ENCODE peak calls at places on chromosomes 11 and 22, in nine cellular contexts. One of them, this sample, is unnamed.

GRCh38 chr11:112177610-112178009 is 2.3 kb downstream of the BCO2 start:
- DNase-seq in naive thymus-derived CD4-positive, alpha-beta T cell: no peak
- DNase-seq in endothelial cell of umbilical vein: no peak
- DNase-seq in PC-9: no peak
- DNase-seq in CD8-positive, alpha-beta memory T cell: no peak
- DNase-seq in lower lobe of right lung: no peak
- DNase-seq in keratinocyte: no peak
- DNase-seq in tibial artery: no peak
- DNase-seq in DND-41: no peak
- DNase-seq in this sample: no peak

GRCh38 chr22:37636949-37637273 is 2.6 kb upstream of the SH3BP1 start:
- DNase-seq in naive thymus-derived CD4-positive, alpha-beta T cell: no peak
- DNase-seq in endothelial cell of umbilical vein: no peak
- DNase-seq in PC-9: no peak
- DNase-seq in CD8-positive, alpha-beta memory T cell: no peak
- DNase-seq in lower lobe of right lung: no peak
- DNase-seq in keratinocyte: no peak
- DNase-seq in tibial artery: no peak
- DNase-seq in DND-41: no peak
- DNase-seq in this sample: no peak

GRCh38 chr11:60785806-60786361 is 751 bp downstream of the MS4A10 start:
- DNase-seq in naive thymus-derived CD4-positive, alpha-beta T cell: no peak
- DNase-seq in endothelial cell of umbilical vein: peak; percentile 34
- DNase-seq in PC-9: no peak
- DNase-seq in CD8-positive, alpha-beta memory T cell: no peak
- DNase-seq in lower lobe of right lung: peak; percentile 7
- DNase-seq in keratinocyte: no peak
- DNase-seq in tibial artery: no peak
- DNase-seq in DND-41: no peak
- DNase-seq in this sample: no peak

GRCh38 chr11:118008271-118008903 is 22.2 kb downstream of the IL10RA start:
- DNase-seq in naive thymus-derived CD4-positive, alpha-beta T cell: no peak
- DNase-seq in endothelial cell of umbilical vein: no peak
- DNase-seq in PC-9: no peak
- DNase-seq in CD8-positive, alpha-beta memory T cell: no peak
- DNase-seq in lower lobe of right lung: no peak
- DNase-seq in keratinocyte: no peak
- DNase-seq in tibial artery: no peak
- DNase-seq in DND-41: no peak
- DNase-seq in this sample: no peak

GRCh38 chr22:24805790-24806662 is at the start of gene SGSM1:
- DNase-seq in naive thymus-derived CD4-positive, alpha-beta T cell: peak; percentile 40
- DNase-seq in endothelial cell of umbilical vein: peak; percentile 54
- DNase-seq in PC-9: peak; percentile 68
- DNase-seq in CD8-positive, alpha-beta memory T cell: peak; percentile 77
- DNase-seq in lower lobe of right lung: peak; percentile 89
- DNase-seq in keratinocyte: peak; percentile 4
- DNase-seq in tibial artery: peak; percentile 75
- DNase-seq in DND-41: no peak
- DNase-seq in this sample: no peak

GRCh38 chr11:68130121-68130520 is 8.9 kb upstream of the CHKA start:
- DNase-seq in naive thymus-derived CD4-positive, alpha-beta T cell: no peak
- DNase-seq in endothelial cell of umbilical vein: no peak
- DNase-seq in PC-9: no peak
- DNase-seq in CD8-positive, alpha-beta memory T cell: no peak
- DNase-seq in lower lobe of right lung: no peak
- DNase-seq in keratinocyte: no peak
- DNase-seq in tibial artery: no peak
- DNase-seq in DND-41: no peak
- DNase-seq in this sample: no peak

GRCh38 chr22:43861529-43861928 is 784 bp downstream of the SULT4A1 start:
- DNase-seq in naive thymus-derived CD4-positive, alpha-beta T cell: no peak
- DNase-seq in endothelial cell of umbilical vein: no peak
- DNase-seq in PC-9: no peak
- DNase-seq in CD8-positive, alpha-beta memory T cell: no peak
- DNase-seq in lower lobe of right lung: no peak
- DNase-seq in keratinocyte: no peak
- DNase-seq in tibial artery: no peak
- DNase-seq in DND-41: no peak
- DNase-seq in this sample: no peak

GRCh38 chr11:134667175-134667500 is 255.1 kb upstream of the B3GAT1 start:
- DNase-seq in naive thymus-derived CD4-positive, alpha-beta T cell: no peak
- DNase-seq in endothelial cell of umbilical vein: no peak
- DNase-seq in PC-9: no peak
- DNase-seq in CD8-positive, alpha-beta memory T cell: no peak
- DNase-seq in lower lobe of right lung: no peak
- DNase-seq in keratinocyte: no peak
- DNase-seq in tibial artery: no peak
- DNase-seq in DND-41: no peak
- DNase-seq in this sample: no peak

GRCh38 chr22:22450343-22450839 is 58.2 kb downstream of the ZNF280B start:
- DNase-seq in naive thymus-derived CD4-positive, alpha-beta T cell: no peak
- DNase-seq in endothelial cell of umbilical vein: no peak
- DNase-seq in PC-9: no peak
- DNase-seq in CD8-positive, alpha-beta memory T cell: no peak
- DNase-seq in lower lobe of right lung: peak; percentile 53
- DNase-seq in keratinocyte: no peak
- DNase-seq in tibial artery: peak; percentile 46
- DNase-seq in DND-41: no peak
- DNase-seq in this sample: no peak

GRCh38 chr11:133038850-133039249 is 493.5 kb downstream of the OPCML start:
- DNase-seq in naive thymus-derived CD4-positive, alpha-beta T cell: no peak
- DNase-seq in endothelial cell of umbilical vein: no peak
- DNase-seq in PC-9: no peak
- DNase-seq in CD8-positive, alpha-beta memory T cell: no peak
- DNase-seq in lower lobe of right lung: no peak
- DNase-seq in keratinocyte: no peak
- DNase-seq in tibial artery: no peak
- DNase-seq in DND-41: no peak
- DNase-seq in this sample: no peak

GRCh38 chr11:74691755-74692154 is 39.5 kb downstream of the CHRDL2 start:
- DNase-seq in naive thymus-derived CD4-positive, alpha-beta T cell: no peak
- DNase-seq in endothelial cell of umbilical vein: no peak
- DNase-seq in PC-9: no peak
- DNase-seq in CD8-positive, alpha-beta memory T cell: no peak
- DNase-seq in lower lobe of right lung: no peak
- DNase-seq in keratinocyte: no peak
- DNase-seq in tibial artery: no peak
- DNase-seq in DND-41: no peak
- DNase-seq in this sample: no peak

DNA sequence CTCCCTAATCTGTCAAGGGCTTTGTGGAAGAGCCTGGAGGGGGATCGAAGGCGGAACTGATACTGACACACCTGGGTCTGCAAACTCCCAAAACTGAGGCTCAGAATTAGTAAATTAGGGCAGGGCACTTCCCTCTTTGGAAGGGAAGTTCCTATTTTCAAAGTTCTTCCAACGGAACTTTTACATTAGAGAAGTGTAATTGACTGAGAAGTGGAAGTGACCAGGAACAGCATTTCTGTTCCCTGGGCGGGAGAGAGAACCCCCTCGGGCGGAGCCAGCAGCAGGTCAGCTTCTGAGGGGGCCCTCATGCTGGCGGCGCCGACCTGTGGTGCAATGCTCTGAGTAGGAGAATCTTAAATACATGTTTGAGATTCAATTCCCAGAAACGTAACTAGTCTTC is 1.1 kb upstream of the CBL start:
- DNase-seq in naive thymus-derived CD4-positive, alpha-beta T cell: no peak
- DNase-seq in endothelial cell of umbilical vein: no peak
- DNase-seq in PC-9: no peak
- DNase-seq in CD8-positive, alpha-beta memory T cell: no peak
- DNase-seq in lower lobe of right lung: peak; percentile 73
- DNase-seq in keratinocyte: no peak
- DNase-seq in tibial artery: peak; percentile 30
- DNase-seq in DND-41: no peak
- DNase-seq in this sample: no peak
- H3K27ac ChIP-seq in naive thymus-derived CD4-positive, alpha-beta T cell: no peak overlapping the region
- H3K27ac ChIP-seq in endothelial cell of umbilical vein: no peak overlapping the region
- H3K27ac ChIP-seq in PC-9: peak overlapping the region; percentile 57
- H3K27ac ChIP-seq in CD8-positive, alpha-beta memory T cell: no peak overlapping the region
- H3K27ac ChIP-seq in lower lobe of right lung: peak overlapping the region; percentile 89
- H3K27ac ChIP-seq in keratinocyte: no peak overlapping the region
- H3K27ac ChIP-seq in tibial artery: peak overlapping the region; percentile 98
- H3K27ac ChIP-seq in DND-41: peak overlapping the region; percentile 88
- H3K27ac ChIP-seq in this sample: peak overlapping the region; percentile 95

DNA sequence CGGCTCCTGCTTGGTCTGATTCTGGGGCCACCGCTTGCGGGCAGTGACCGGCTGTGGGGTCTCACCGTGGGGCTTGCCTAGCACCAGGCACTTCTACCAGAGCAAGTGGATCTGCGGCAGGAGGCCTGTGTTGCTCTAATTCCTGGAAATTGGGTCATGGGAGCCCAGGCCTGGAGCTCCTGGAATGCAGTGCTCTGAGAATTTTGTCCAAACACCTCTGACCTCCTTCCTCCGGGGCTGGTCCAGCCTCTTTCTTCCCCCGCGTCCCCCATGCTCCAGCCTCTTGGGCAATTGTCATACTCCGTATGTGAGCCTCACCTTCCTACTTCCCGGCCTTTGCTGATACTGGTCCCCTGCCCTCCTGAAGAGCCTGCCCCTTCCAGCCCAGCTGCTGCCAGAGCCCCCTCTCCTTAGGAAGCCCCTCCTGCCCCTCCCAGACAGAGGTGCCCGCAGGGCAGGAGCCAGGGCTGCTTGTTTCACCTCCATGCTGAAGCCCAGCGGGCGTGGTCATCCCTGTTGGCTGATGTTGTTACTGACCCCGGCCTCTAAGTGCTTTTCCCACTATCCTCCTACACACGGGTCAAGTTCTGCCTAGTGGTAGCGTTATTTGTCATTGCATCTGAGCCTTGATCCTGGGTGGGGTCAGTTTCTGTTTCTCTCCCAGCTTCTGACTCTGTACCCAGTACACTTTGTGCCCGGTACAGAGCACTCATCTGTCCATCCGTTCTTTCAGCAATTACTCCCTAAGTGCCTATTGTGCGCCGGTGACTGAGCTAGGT is 9.6 kb downstream of the MGAT3 start:
- DNase-seq in naive thymus-derived CD4-positive, alpha-beta T cell: no peak
- DNase-seq in endothelial cell of umbilical vein: no peak
- DNase-seq in PC-9: no peak
- DNase-seq in CD8-positive, alpha-beta memory T cell: no peak
- DNase-seq in lower lobe of right lung: no peak
- DNase-seq in keratinocyte: no peak
- DNase-seq in tibial artery: no peak
- DNase-seq in DND-41: no peak
- DNase-seq in this sample: no peak
- H3K4me1 ChIP-seq in naive thymus-derived CD4-positive, alpha-beta T cell: peaks cover 2% of the 10 kb centered on the region
- H3K4me1 ChIP-seq in endothelial cell of umbilical vein: no peaks in the 10 kb centered on the region
- H3K4me1 ChIP-seq in PC-9: peaks cover 6% of the 10 kb centered on the region
- H3K4me1 ChIP-seq in CD8-positive, alpha-beta memory T cell: peaks cover 2% of the 10 kb centered on the region
- H3K4me1 ChIP-seq in lower lobe of right lung: peaks cover 76% of the 10 kb centered on the region
- H3K4me1 ChIP-seq in keratinocyte: no peaks in the 10 kb centered on the region
- H3K4me1 ChIP-seq in tibial artery: peaks cover under 1% of the 10 kb centered on the region
- H3K4me1 ChIP-seq in DND-41: no peaks in the 10 kb centered on the region
- H3K4me1 ChIP-seq in this sample: peaks cover 83% of the 10 kb centered on the region

GRCh38 chr11:122098223-122098980 is 17.6 kb downstream of the BLID start:
- DNase-seq in naive thymus-derived CD4-positive, alpha-beta T cell: no peak
- DNase-seq in endothelial cell of umbilical vein: peak; percentile 67
- DNase-seq in PC-9: no peak
- DNase-seq in CD8-positive, alpha-beta memory T cell: no peak
- DNase-seq in lower lobe of right lung: no peak
- DNase-seq in keratinocyte: no peak
- DNase-seq in tibial artery: no peak
- DNase-seq in DND-41: no peak
- DNase-seq in this sample: no peak
- H3K4me3 ChIP-seq in naive thymus-derived CD4-positive, alpha-beta T cell: no peak overlapping the region
- H3K4me3 ChIP-seq in endothelial cell of umbilical vein: peak overlapping the region; percentile 69
- H3K4me3 ChIP-seq in PC-9: no peak overlapping the region
- H3K4me3 ChIP-seq in CD8-positive, alpha-beta memory T cell: no peak overlapping the region
- H3K4me3 ChIP-seq in lower lobe of right lung: peak overlapping the region; percentile 51
- H3K4me3 ChIP-seq in keratinocyte: peak overlapping the region; percentile 82
- H3K4me3 ChIP-seq in tibial artery: peak overlapping the region; percentile 68
- H3K4me3 ChIP-seq in DND-41: no peak overlapping the region
- H3K4me3 ChIP-seq in this sample: peak overlapping the region; percentile 32

GRCh38 chr11:65314501-65315203 is at the start of gene CDC42EP2:
- DNase-seq in naive thymus-derived CD4-positive, alpha-beta T cell: peak; percentile 42
- DNase-seq in endothelial cell of umbilical vein: peak; percentile 88
- DNase-seq in PC-9: peak; percentile 94
- DNase-seq in CD8-positive, alpha-beta memory T cell: peak; percentile 77
- DNase-seq in lower lobe of right lung: peak; percentile 92
- DNase-seq in keratinocyte: no peak
- DNase-seq in tibial artery: peak; percentile 79
- DNase-seq in DND-41: peak; percentile 78
- DNase-seq in this sample: no peak

GRCh38 chr11:65315204-65315865 is 669 bp downstream of the CDC42EP2 start:
- DNase-seq in naive thymus-derived CD4-positive, alpha-beta T cell: peak; percentile 58
- DNase-seq in endothelial cell of umbilical vein: peak; percentile 82
- DNase-seq in PC-9: peak; percentile 89
- DNase-seq in CD8-positive, alpha-beta memory T cell: peak; percentile 84
- DNase-seq in lower lobe of right lung: peak; percentile 87
- DNase-seq in keratinocyte: no peak
- DNase-seq in tibial artery: peak; percentile 59
- DNase-seq in DND-41: peak; percentile 86
- DNase-seq in this sample: no peak

GRCh38 chr11:65315866-65316233 is 1.2 kb downstream of the CDC42EP2 start:
- DNase-seq in naive thymus-derived CD4-positive, alpha-beta T cell: no peak
- DNase-seq in endothelial cell of umbilical vein: no peak
- DNase-seq in PC-9: no peak
- DNase-seq in CD8-positive, alpha-beta memory T cell: no peak
- DNase-seq in lower lobe of right lung: no peak
- DNase-seq in keratinocyte: no peak
- DNase-seq in tibial artery: no peak
- DNase-seq in DND-41: no peak
- DNase-seq in this sample: no peak

GRCh38 chr11:65316311-65316978 is 1.8 kb downstream of the CDC42EP2 start:
- DNase-seq in naive thymus-derived CD4-positive, alpha-beta T cell: no peak
- DNase-seq in endothelial cell of umbilical vein: peak; percentile 48
- DNase-seq in PC-9: peak; percentile 21
- DNase-seq in CD8-positive, alpha-beta memory T cell: no peak
- DNase-seq in lower lobe of right lung: peak; percentile 53
- DNase-seq in keratinocyte: no peak
- DNase-seq in tibial artery: peak; percentile 54
- DNase-seq in DND-41: no peak
- DNase-seq in this sample: no peak

DNA sequence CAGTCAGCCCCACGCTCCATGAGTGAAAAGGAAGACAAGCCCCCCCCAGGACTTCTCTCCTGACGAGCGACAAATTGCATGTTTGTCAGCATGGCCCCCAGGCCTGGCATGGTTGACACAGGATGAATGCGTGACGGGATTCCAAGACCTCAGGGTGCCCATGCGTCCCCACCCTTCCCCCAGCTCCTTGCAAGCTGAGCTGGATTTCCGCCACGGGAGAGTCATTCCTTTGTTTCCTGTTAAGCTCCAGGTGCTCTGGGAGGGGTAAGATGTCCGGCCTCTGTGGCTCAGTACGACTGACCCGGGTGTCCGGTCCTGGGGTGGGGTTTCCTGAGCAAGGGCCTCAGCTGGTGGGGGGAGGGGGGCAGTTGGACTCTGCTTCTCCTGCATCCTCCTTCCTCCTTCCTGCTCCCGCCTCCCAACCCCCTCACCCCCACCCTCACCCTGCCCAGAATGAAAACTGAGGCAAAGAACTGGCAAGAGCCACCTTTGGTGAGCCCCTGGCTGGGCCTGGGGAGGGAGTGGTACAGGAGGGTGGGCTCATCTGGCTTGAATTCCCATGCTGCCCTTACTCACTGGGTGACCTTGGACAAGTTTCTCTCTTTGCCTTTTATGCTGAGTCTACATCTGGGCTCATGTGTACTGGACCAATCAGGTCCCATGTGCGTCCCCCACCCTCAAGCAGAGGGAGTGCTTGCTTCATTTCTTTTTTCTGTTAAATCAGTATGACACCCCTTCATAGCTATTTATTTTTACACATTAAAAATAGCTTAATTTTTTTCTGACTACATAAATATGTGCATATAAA is 2.5 kb downstream of the CDC42EP2 start:
- DNase-seq in naive thymus-derived CD4-positive, alpha-beta T cell: no peak
- DNase-seq in endothelial cell of umbilical vein: peak; percentile 80
- DNase-seq in PC-9: peak; percentile 86
- DNase-seq in CD8-positive, alpha-beta memory T cell: peak; percentile 51
- DNase-seq in lower lobe of right lung: peak; percentile 71
- DNase-seq in keratinocyte: peak; percentile 63
- DNase-seq in tibial artery: peak; percentile 47
- DNase-seq in DND-41: no peak
- DNase-seq in this sample: no peak
- H3K27ac ChIP-seq in naive thymus-derived CD4-positive, alpha-beta T cell: no peak overlapping the region
- H3K27ac ChIP-seq in endothelial cell of umbilical vein: peak overlapping the region; percentile 84
- H3K27ac ChIP-seq in PC-9: peak overlapping the region; percentile 54
- H3K27ac ChIP-seq in CD8-positive, alpha-beta memory T cell: no peak overlapping the region
- H3K27ac ChIP-seq in lower lobe of right lung: peak overlapping the region; percentile 91
- H3K27ac ChIP-seq in keratinocyte: peak overlapping the region; percentile 78
- H3K27ac ChIP-seq in tibial artery: no peak overlapping the region
- H3K27ac ChIP-seq in DND-41: no peak overlapping the region
- H3K27ac ChIP-seq in this sample: peak overlapping the region; percentile 84

This sample was measured in esophagus squamous epithelium.